ENCODE peak calls at places on chromosomes 1 and 21, in six cellular contexts. O is breast epithelium, N is stomach, H is HCT116, Z is GM12891, W is esophagus muscularis mucosa. I is an unnamed sample.
A peak's percentile ranks its signal among the peaks of the same experiment; 100 is the strongest.

GRCh38 chr1:10555635-10556429 is 81.1 kb downstream of the PEX14 start:
- DNase-seq in O (peak; percentile 48), N (no peak), H (no peak), Z (no peak), W (no peak), I (no peak)

GRCh38 chr1:203268901-203269653 is 36.2 kb upstream of the BTG2 start:
- DNase-seq in O (peak; percentile 38), N (no peak), H (peak; percentile 64), Z (no peak), W (peak; percentile 91), I (no peak)

GRCh38 chr21:20902511-20902910 is 95.7 kb upstream of the NCAM2 start:
- DNase-seq in O (no peak), N (no peak), H (no peak), Z (no peak), W (no peak), I (no peak)

GRCh38 chr1:173418107-173418985 is 58.8 kb upstream of the PRDX6 start:
- DNase-seq in O (no peak), N (no peak), H (no peak), Z (no peak), W (no peak), I (no peak)

GRCh38 chr1:117540532-117540931 is 65.3 kb upstream of the TENT5C start:
- DNase-seq in O (no peak), N (no peak), H (no peak), Z (no peak), W (no peak), I (no peak)

GRCh38 chr1:85894651-85895050 is 186.4 kb upstream of the ZNHIT6 start:
- DNase-seq in O (no peak), N (no peak), H (peak; percentile 18), Z (peak; percentile 25), W (no peak), I (no peak)

GRCh38 chr1:50930965-50931737 is 28.9 kb downstream of the FAF1 start:
- DNase-seq in O (no peak), N (no peak), H (no peak), Z (no peak), W (no peak), I (no peak)

GRCh38 chr1:232509570-232509969 is 120.4 kb downstream of the SIPA1L2 start:
- DNase-seq in O (no peak), N (no peak), H (no peak), Z (no peak), W (no peak), I (no peak)

GRCh38 chr1:214670098-214670497 is 67.1 kb downstream of the CENPF start:
- DNase-seq in O (peak; percentile 25), N (peak; percentile 33), H (no peak), Z (no peak), W (no peak), I (no peak)

GRCh38 chr1:166145496-166145895 is 21.3 kb downstream of the FAM78B start:
- DNase-seq in O (no peak), N (no peak), H (no peak), Z (no peak), W (no peak), I (no peak)

GRCh38 chr1:43447891-43448708 is 5.6 kb downstream of the HYI start:
- DNase-seq in O (no peak), N (peak; percentile 24), H (no peak), Z (no peak), W (no peak), I (peak; percentile 5)

GRCh38 chr1:20318971-20319370 is 28.3 kb downstream of the VWA5B1 start:
- DNase-seq in O (no peak), N (no peak), H (no peak), Z (no peak), W (no peak), I (no peak)

GRCh38 chr1:61184035-61184713 is 101.8 kb downstream of the NFIA start:
- DNase-seq in O (peak; percentile 97), N (peak; percentile 96), H (no peak), Z (no peak), W (peak; percentile 97), I (peak; percentile 88)

GRCh38 chr1:160101717-160102522 is 3.5 kb upstream of the IGSF8 start:
- DNase-seq in O (no peak), N (no peak), H (no peak), Z (no peak), W (no peak), I (no peak)

GRCh38 chr1:160099716-160100375 is 1.4 kb upstream of the IGSF8 start:
- DNase-seq in O (no peak), N (no peak), H (no peak), Z (no peak), W (no peak), I (no peak)

GRCh38 chr1:160098852-160099647 is 631 bp upstream of the IGSF8 start:
- DNase-seq in O (peak; percentile 97), N (peak; percentile 98), H (peak; percentile 83), Z (peak; percentile 97), W (peak; percentile 99), I (peak; percentile 99)

GRCh38 chr1:160103658-160104519 is 5.5 kb upstream of the IGSF8 start:
- DNase-seq in O (no peak), N (no peak), H (no peak), Z (no peak), W (no peak), I (no peak)

GRCh38 chr1:160101037-160101716 is 2.8 kb upstream of the IGSF8 start:
- DNase-seq in O (peak; percentile 78), N (peak; percentile 80), H (peak; percentile 64), Z (peak; percentile 82), W (no peak), I (peak; percentile 78)
- TF ChIP-seq POLR2AphosphoS5 in O (no peak), N (no peak), H (peak; percentile 23), Z (no peak), W (peak; percentile 73), I (peak; percentile 64)

GRCh38 chr1:80566123-80566522 is 1234.6 kb upstream of the ADGRL2 start:
- DNase-seq in O (no peak), N (no peak), H (no peak), Z (no peak), W (no peak), I (no peak)
- TF ChIP-seq POLR2AphosphoS5 in O (no peak), N (no peak), H (no peak), Z (no peak), W (no peak), I (no peak)

GRCh38 chr1:206581571-206581981 is 30.7 kb downstream of the EIF2D start:
- DNase-seq in O (no peak), N (no peak), H (no peak), Z (no peak), W (no peak), I (peak; percentile 54)
- TF ChIP-seq POLR2AphosphoS5 in O (no peak), N (no peak), H (no peak), Z (peak; percentile 5), W (no peak), I (no peak)

DNA sequence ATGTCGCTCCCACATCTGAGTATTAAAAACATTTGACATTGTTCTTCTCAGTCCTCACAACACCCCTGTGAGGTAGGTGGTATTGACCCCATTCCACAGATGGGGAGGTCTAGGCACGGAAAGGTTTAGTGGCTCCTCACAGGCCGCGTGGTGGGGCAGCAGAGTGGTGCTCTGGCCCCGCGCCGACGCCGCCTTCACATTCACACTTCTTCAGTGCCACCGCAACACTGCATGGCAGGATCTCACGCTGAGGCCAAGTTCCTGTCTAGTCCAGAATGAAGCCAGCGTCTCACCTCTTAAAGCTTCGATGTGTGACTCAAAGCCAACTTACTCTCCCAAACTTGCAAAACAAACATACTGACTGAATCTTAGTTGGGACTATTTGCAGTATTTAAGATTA is 12.1 kb downstream of the ICMT start:
- DNase-seq in O (no peak), N (no peak), H (no peak), Z (no peak), W (no peak), I (no peak)
- TF ChIP-seq POLR2AphosphoS5 in O (no peak), N (no peak), H (no peak), Z (no peak), W (no peak), I (no peak)

GRCh38 chr21:41366522-41367151 is 4.8 kb downstream of the MX2 start:
- DNase-seq in O (no peak), N (peak; percentile 66), H (no peak), Z (peak; percentile 32), W (no peak), I (peak; percentile 74)
- TF ChIP-seq POLR2AphosphoS5 in O (peak; percentile 69), N (no peak), H (no peak), Z (peak; percentile 60), W (no peak), I (no peak)

GRCh38 chr1:177106614-177107365 is 57.7 kb downstream of the ASTN1 start:
- DNase-seq in O (no peak), N (no peak), H (no peak), Z (no peak), W (no peak), I (no peak)
- TF ChIP-seq POLR2AphosphoS5 in O (no peak), N (no peak), H (no peak), Z (no peak), W (no peak), I (no peak)

DNA sequence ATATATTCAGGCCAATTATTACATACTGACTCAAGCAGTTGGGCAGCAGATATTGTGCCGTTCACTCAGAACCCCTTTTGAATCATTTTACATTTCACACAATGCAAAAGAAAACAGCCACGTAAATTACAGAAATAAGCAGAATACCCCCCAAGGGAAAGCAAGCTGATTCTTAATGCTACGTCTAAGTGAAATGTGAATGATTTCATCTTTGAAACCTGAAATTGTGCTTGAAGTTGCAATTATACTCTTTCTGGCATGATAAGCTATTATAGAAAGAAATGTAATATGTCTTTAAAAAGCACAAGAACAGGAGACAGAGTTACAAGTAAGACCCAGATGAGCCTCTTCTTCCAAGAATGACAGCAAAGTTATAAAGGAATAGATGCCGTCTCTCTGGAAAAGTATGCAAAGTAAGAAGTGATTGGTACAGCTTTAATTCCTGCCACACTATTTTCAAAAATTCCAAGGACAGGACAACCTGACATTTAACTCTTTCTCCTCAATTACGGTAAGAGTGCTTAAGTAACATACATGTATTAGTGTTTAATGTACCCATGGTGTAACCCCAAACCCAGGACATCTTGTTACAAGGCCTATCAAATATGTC is 891.5 kb upstream of the ADGRL2 start:
- DNase-seq in O (no peak), N (no peak), H (no peak), Z (no peak), W (no peak), I (no peak)
- TF ChIP-seq POLR2AphosphoS5 in O (no peak), N (no peak), H (no peak), Z (no peak), W (no peak), I (no peak)

GRCh38 chr21:44484498-44485253 is 29.4 kb downstream of the LRRC3 start:
- DNase-seq in O (no peak), N (no peak), H (no peak), Z (no peak), W (no peak), I (no peak)

GRCh38 chr21:44485796-44486195 is 30.5 kb downstream of the LRRC3 start:
- DNase-seq in O (no peak), N (no peak), H (no peak), Z (no peak), W (no peak), I (no peak)

GRCh38 chr21:44486302-44486701 is 31.0 kb downstream of the LRRC3 start:
- DNase-seq in O (no peak), N (no peak), H (no peak), Z (no peak), W (no peak), I (no peak)

GRCh38 chr21:44483288-44484237 is 28.3 kb downstream of the LRRC3 start:
- DNase-seq in O (no peak), N (no peak), H (no peak), Z (no peak), W (no peak), I (no peak)

GRCh38 chr21:44485254-44485793 is 30.0 kb downstream of the LRRC3 start:
- DNase-seq in O (no peak), N (no peak), H (peak; percentile 46), Z (no peak), W (no peak), I (no peak)
- TF ChIP-seq POLR2AphosphoS5 in O (no peak), N (no peak), H (no peak), Z (no peak), W (no peak), I (no peak)

I was measured in transverse colon.